ENCODE peak calls at places on chromosomes 2 and 18, in six cellular contexts. D is PC-3, G is GM23248, J is H9, N is hepatocyte, A is fibroblast of lung. R is an unnamed sample.

GRCh38 chr2:146879882-146880281 is 964.9 kb upstream of the ACVR2A start:
- DNase-seq in N (no peak), D (no peak), J (no peak), A (peak), G (no peak), R (no peak)

GRCh38 chr2:2890901-2891300 is 486.7 kb downstream of the EIPR1 start:
- DNase-seq in G (no peak), J (peak), A (no peak), D (no peak), N (no peak), R (no peak)

GRCh38 chr2:241317391-241317790 is 1.7 kb downstream of the SEPTIN2 start:
- DNase-seq in D (no peak), N (no peak), G (peak), J (no peak), A (no peak), R (no peak)

GRCh38 chr2:152335851-152336102 is 803 bp downstream of the FMNL2 start:
- DNase-seq in D (no peak), A (no peak), G (no peak), N (no peak), J (no peak), R (no peak)

GRCh38 chr2:26846881-26847662 is 860 bp upstream of the DPYSL5 start:
- DNase-seq in J (no peak), D (no peak), N (peak), A (no peak), G (no peak), R (peak)

GRCh38 chr2:69946351-69947077 is 14.9 kb downstream of the ASPRV1 start:
- DNase-seq in N (no peak), G (peak), J (no peak), D (peak), A (peak), R (no peak)

GRCh38 chr2:158969162-158969716 is 799 bp downstream of the TANC1 start:
- DNase-seq in A (no peak), N (no peak), D (no peak), G (peak), J (no peak), R (no peak)

GRCh38 chr2:236748385-236748784 is 178.8 kb downstream of the ACKR3 start:
- DNase-seq in D (no peak), G (peak), J (no peak), N (no peak), A (no peak), R (no peak)

GRCh38 chr18:75482880-75483279 is 55.4 kb upstream of the SMIM21 start:
- DNase-seq in N (no peak), A (peak), J (no peak), D (no peak), G (no peak), R (no peak)

GRCh38 chr2:60167089-60167488 is 386.4 kb downstream of the BCL11A start:
- DNase-seq in N (no peak), A (no peak), D (no peak), J (no peak), G (peak), R (no peak)

GRCh38 chr2:235398321-235398720 is 95.5 kb upstream of the AGAP1 start:
- DNase-seq in A (no peak), D (no peak), G (no peak), N (no peak), J (no peak), R (no peak)

GRCh38 chr18:55868909-55869308 is 280.9 kb upstream of the TCF4 start:
- DNase-seq in D (peak), A (peak), J (no peak), G (peak), N (no peak), R (no peak)

GRCh38 chr2:224772494-224772893 is 56.3 kb upstream of the CCDC195 start:
- DNase-seq in N (no peak), J (no peak), G (no peak), A (no peak), D (no peak), R (no peak)

GRCh38 chr18:60446821-60447220 is 74.2 kb upstream of the MC4R start:
- DNase-seq in D (no peak), G (peak), N (no peak), J (peak), A (peak), R (peak)

GRCh38 chr18:79921984-79922965 is 29.2 kb downstream of the SLC66A2 start:
- DNase-seq in G (no peak), N (no peak), J (no peak), A (no peak), D (no peak), R (no peak)

GRCh38 chr2:230326453-230327417 is at the start of gene SP140L:
- DNase-seq in G (peak), N (peak), A (peak), D (peak), J (no peak), R (no peak)

GRCh38 chr2:179686718-179687342 is 174.6 kb downstream of the ZNF385B start:
- DNase-seq in N (no peak), D (peak), J (no peak), A (peak), G (peak), R (no peak)

GRCh38 chr2:54589340-54590215 is 133.5 kb downstream of the SPTBN1 start:
- DNase-seq in D (peak), A (peak), N (peak), J (no peak), G (no peak), R (no peak)

GRCh38 chr2:204871246-204871953 is 326.1 kb downstream of the PARD3B start:
- DNase-seq in G (peak), D (peak), N (peak), A (peak), J (no peak), R (peak)

GRCh38 chr2:25976884-25977741 is 5.2 kb downstream of the KIF3C start:
- DNase-seq in G (peak), J (no peak), D (peak), A (peak), N (no peak), R (peak)

GRCh38 chr2:283996-284794 is 3.7 kb downstream of the ALKAL2 start:
- DNase-seq in D (no peak), A (peak), N (no peak), G (no peak), J (peak), R (peak)

GRCh38 chr2:128681351-128681906 is 362.8 kb upstream of the HS6ST1 start:
- DNase-seq in J (peak), N (no peak), G (no peak), D (no peak), A (no peak), R (no peak)

GRCh38 chr2:121502781-121503180 is 27.9 kb upstream of the RNU4ATAC start:
- DNase-seq in J (no peak), N (no peak), D (peak), A (peak), G (peak), R (no peak)

GRCh38 chr2:10120938-10121574 is 1.5 kb upstream of the RRM2 start:
- DNase-seq in N (peak), D (peak), J (no peak), A (peak), G (peak), R (no peak)

GRCh38 chr2:197615033-197615652 is 60.2 kb downstream of the RFTN2 start:
- DNase-seq in J (no peak), D (peak), G (no peak), N (peak), A (no peak), R (no peak)

GRCh38 chr18:11027862-11028261 is 121.5 kb downstream of the PIEZO2 start:
- DNase-seq in N (no peak), J (no peak), D (no peak), G (no peak), A (no peak), R (no peak)

GRCh38 chr18:3429121-3429520 is 20.9 kb upstream of the TGIF1 start:
- DNase-seq in D (no peak), N (no peak), J (no peak), A (no peak), G (no peak), R (no peak)

GRCh38 chr2:106882658-106883057 is 3.3 kb downstream of the ST6GAL2 start:
- DNase-seq in G (no peak), N (peak), A (no peak), D (peak), J (no peak), R (peak)

GRCh38 chr18:9876867-9877654 is 8.7 kb upstream of the TXNDC2 start:
- DNase-seq in N (peak), D (peak), G (peak), A (peak), J (no peak), R (peak)

GRCh38 chr18:42157420-42157819 is 202.4 kb downstream of the PIK3C3 start:
- DNase-seq in D (no peak), J (no peak), A (peak), G (no peak), N (no peak), R (peak)

DNA sequence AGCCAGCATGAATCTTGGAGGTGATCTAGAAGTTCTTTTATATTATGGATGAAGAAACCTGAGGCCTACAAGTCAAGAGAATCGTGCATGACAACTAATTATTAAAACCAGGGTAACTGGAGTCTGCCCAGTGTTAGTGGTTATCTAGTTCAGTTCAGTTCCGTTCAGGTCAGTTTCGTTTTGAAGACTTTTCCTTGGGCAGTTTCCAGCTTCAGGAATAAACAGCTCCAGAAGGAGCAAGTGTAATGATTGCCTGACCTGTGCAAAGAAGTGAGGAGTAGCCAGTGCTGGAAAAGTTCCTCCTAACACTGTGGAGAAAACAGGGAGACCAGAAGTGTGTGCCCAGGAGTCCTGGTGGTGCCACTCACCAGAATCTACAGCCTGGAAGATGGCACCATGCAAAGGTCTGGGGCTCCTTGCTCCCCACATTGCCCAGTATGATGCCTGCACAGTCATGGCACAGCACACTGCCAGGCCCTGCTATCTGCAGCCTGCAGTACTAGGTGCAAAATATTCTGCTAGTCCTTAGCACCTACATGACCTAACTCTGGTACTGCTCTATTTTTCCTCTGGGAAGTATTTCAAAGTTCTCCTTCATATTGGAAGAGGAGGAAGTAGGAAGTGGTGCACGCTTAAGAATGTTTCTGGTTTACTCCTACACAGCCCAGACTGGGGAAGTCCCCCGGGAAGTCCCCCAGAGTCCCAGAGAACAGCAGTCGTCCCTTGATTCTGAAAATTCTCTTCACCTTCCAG is 65.8 kb downstream of the SUMO1 start:
- DNase-seq in N (no peak), A (peak), D (no peak), G (no peak), J (no peak), R (no peak)
- H3K4me2 ChIP-seq in N (no peak), A (peak), D (no peak), G (no peak), J (no peak), R (no peak)

GRCh38 chr2:84995826-84996225 is 24.9 kb downstream of the KCMF1 start:
- DNase-seq in D (no peak), A (no peak), J (no peak), N (no peak), G (no peak), R (no peak)

GRCh38 chr2:84996909-84997308 is 25.9 kb downstream of the KCMF1 start:
- DNase-seq in A (no peak), G (no peak), D (peak), N (no peak), J (no peak), R (no peak)

GRCh38 chr2:85001595-85001994 is 30.6 kb downstream of the KCMF1 start:
- DNase-seq in J (no peak), D (peak), N (no peak), A (no peak), G (no peak), R (no peak)

GRCh38 chr2:85002534-85002933 is 31.6 kb downstream of the KCMF1 start:
- DNase-seq in N (no peak), J (no peak), D (no peak), G (no peak), A (no peak), R (no peak)

DNA sequence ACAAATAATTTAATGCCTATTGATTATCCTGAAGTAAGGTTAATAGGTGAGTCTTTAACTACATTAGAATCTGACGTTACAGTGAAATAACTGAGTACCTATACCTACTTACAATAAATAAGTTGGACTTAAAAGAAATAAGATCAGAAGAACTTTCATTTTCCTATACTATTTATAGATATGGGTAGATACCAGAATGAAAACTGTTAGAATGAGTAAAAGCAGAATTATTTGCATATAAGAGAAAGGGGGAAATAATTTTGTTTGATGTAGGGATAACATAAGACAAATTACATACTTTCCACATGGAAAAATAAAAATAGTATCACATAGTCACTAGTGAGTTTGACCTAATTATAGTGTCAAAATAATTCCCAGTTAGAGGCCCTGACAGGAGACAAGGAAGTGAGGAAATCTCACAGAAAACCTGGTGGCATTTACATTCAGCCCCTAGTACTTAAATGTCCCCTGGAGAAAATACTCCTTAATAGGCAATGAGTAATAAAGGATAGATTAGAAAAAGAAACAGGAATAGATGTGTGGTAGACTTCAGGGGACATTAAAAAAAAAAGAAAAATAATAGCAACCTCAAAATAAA is 28.6 kb downstream of the KCMF1 start:
- DNase-seq in G (no peak), A (no peak), J (no peak), D (no peak), N (no peak), R (no peak)
- H3K4me2 ChIP-seq in G (no peak), A (no peak), J (no peak), D (no peak), N (no peak), R (no peak)

GRCh38 chr2:98454073-98454472 is 9.4 kb downstream of the INPP4A start:
- DNase-seq in D (peak), J (no peak), N (no peak), G (no peak), A (no peak), R (no peak)
- H3K4me2 ChIP-seq in D (peak), J (peak), N (no peak), G (no peak), A (no peak), R (no peak)

DNA sequence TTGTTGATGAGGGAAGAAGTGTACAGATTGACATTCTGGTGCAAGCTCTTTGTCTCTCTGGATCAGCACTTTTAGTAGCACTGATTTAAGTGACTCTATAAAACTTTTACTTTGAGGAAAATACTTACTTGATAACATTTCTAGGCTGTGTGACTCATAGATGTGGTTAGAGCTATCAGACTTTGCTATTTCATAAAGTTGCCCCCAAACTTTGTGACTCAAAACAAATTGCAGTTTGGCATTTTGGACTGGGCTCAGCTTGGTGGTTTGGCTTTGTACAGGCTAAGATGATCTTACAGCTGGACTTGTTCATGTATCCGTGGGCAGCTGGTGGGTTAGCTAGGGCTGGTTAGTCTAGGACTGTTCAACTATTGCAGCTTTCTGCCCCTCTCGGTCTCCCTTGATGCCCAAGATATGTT is 42.1 kb upstream of the GLS start:
- DNase-seq in J (no peak), D (peak), G (peak), A (peak), N (no peak), R (no peak)
- H3K4me2 ChIP-seq in J (no peak), D (peak), G (peak), A (peak), N (no peak), R (no peak)

R was measured in neural progenitor cell.